ENCODE peak calls at places on chromosomes 2 and 18, in four cellular contexts. B is AG09309, Q is fibroblast of mammary gland, C is mesothelial cell of epicardium. V is an unnamed sample.

GRCh38 chr18:48430162-48430561 is 21.0 kb upstream of the ZBTB7C start:
- DNase-seq in B (no peak), Q (no peak), C (no peak), V (no peak)

GRCh38 chr2:25856377-25856776 is 21.9 kb downstream of the ASXL2 start:
- DNase-seq in B (no peak), Q (no peak), C (no peak), V (no peak)

GRCh38 chr2:86622409-86622877 is 1.2 kb downstream of the RNF103 start:
- DNase-seq in B (no peak), Q (peak), C (no peak), V (no peak)

GRCh38 chr2:233857511-233858118 is 3.3 kb upstream of the HJURP start:
- DNase-seq in B (no peak), Q (peak), C (no peak), V (no peak)

GRCh38 chr2:234410526-234410925 is 86.4 kb downstream of the ARL4C start:
- DNase-seq in B (no peak), Q (no peak), C (no peak), V (no peak)

GRCh38 chr2:66431840-66432511 is 2.9 kb upstream of the MEIS1 start:
- DNase-seq in B (no peak), Q (peak), C (no peak), V (no peak)

GRCh38 chr2:85011098-85011497 is 40.1 kb downstream of the KCMF1 start:
- DNase-seq in B (no peak), Q (peak), C (no peak), V (no peak)

GRCh38 chr2:42047488-42048317 is at the start of gene PKDCC:
- DNase-seq in B (no peak), Q (peak), C (peak), V (peak)

GRCh38 chr18:74836296-74837139 is 238.8 kb downstream of the ZNF407 start:
- DNase-seq in B (peak), Q (peak), C (no peak), V (peak)

GRCh38 chr18:51135795-51136194 is 61.7 kb downstream of the MEX3C start:
- DNase-seq in B (no peak), Q (no peak), C (no peak), V (no peak)

GRCh38 chr2:55581875-55582547 is 35.4 kb downstream of the PPP4R3B start:
- DNase-seq in B (peak), Q (peak), C (no peak), V (peak)

GRCh38 chr2:27264753-27265535 is 2.1 kb upstream of the SLC30A3 start:
- DNase-seq in B (no peak), Q (peak), C (peak), V (no peak)

GRCh38 chr18:76875390-76876330 is 53.3 kb downstream of the ZNF236 start:
- DNase-seq in B (no peak), Q (peak), C (peak), V (no peak)

GRCh38 chr2:25822190-25823117 is 55.8 kb downstream of the ASXL2 start:
- DNase-seq in B (no peak), Q (peak), C (no peak), V (peak)

GRCh38 chr2:109061736-109062557 is 67.1 kb upstream of the SH3RF3 start:
- DNase-seq in B (no peak), Q (no peak), C (no peak), V (no peak)

GRCh38 chr2:241125626-241126025 is 23.5 kb upstream of the MTERF4 start:
- DNase-seq in B (no peak), Q (no peak), C (no peak), V (no peak)

DNA sequence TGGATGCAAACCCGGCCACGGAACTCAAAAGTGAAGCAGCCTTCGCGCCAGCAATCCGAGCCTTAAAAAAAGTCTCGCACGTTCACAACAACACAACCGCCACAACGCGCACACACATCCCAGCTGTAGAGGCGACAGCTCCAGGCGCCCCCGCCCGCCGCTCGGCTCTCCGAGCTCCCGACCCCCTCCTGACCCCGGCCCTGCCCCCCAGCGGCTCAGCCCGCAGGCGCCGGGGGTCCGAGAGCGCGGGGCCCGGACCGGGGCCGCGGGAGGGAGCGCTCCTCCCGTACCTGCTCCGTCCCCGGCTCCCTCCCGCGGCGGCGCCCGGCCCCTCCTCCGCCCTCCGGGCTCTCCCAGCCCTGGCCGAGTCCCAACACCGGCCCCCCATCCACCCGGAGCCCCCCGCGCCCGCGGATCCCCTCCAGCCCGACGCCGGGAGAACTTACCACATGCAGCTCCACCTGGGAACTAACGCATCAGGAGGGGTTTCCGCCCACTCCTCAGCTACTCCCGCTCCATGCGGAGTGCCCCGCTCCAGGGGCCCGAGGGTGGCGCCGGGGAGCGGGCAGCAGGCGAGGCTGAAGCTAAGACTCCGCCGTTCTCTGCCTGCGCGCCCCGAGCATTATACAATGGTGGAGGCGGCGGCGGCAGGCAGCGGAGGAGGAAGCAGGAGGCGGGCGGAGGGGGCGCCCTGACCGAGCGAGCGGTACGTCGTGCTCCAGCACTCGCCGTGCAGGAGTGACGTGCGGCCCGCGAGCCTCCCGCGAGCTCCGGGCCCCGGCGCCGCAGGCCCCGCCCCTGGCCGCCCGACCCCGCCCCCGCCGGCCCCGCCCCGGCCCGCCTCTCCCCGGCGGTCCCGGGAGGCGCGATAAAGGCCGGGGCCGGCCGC is at the start of gene SERTAD2:
- DNase-seq in B (peak), Q (peak), C (peak), V (peak)
- TF ChIP-seq CTCF in B (no peak), Q (no peak), C (no peak), V (no peak)

GRCh38 chr2:9287400-9288059 is 80.9 kb downstream of the ASAP2 start:
- DNase-seq in B (peak), Q (peak), C (no peak), V (peak)
- TF ChIP-seq CTCF in B (no peak), Q (no peak), C (no peak), V (no peak)

DNA sequence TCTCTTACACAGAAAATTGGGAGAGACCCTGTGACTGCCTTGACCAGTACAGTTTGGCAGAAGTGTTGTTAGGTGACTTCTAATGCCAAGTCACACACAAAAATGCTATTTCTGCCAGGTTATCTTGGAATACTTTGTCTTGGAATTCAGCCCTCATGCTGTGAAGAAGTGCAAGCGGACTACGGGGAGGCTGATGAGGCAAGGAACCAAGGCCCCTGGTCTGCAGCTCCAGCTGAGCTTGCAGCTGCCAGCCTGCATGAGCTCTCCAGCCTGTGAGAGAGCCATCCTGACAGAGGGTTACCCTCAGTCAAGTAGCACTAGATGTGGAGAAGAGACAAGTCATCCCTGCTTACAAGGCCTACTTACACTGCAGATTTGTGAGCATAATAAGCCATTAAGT is 111.0 kb downstream of the TDRD15 start:
- DNase-seq in B (no peak), Q (no peak), C (no peak), V (no peak)
- TF ChIP-seq CTCF in B (no peak), Q (no peak), C (no peak), V (no peak)

GRCh38 chr18:13375302-13376255 is 157.0 kb downstream of the LDLRAD4 start:
- DNase-seq in B (peak), Q (peak), C (no peak), V (peak)
- TF ChIP-seq CTCF in B (peak), Q (no peak), C (no peak), V (no peak)

GRCh38 chr2:202883987-202884675 is 12.6 kb upstream of the ICA1L start:
- DNase-seq in B (no peak), Q (peak), C (no peak), V (peak)
- TF ChIP-seq CTCF in B (peak), Q (peak), C (no peak), V (no peak)

DNA sequence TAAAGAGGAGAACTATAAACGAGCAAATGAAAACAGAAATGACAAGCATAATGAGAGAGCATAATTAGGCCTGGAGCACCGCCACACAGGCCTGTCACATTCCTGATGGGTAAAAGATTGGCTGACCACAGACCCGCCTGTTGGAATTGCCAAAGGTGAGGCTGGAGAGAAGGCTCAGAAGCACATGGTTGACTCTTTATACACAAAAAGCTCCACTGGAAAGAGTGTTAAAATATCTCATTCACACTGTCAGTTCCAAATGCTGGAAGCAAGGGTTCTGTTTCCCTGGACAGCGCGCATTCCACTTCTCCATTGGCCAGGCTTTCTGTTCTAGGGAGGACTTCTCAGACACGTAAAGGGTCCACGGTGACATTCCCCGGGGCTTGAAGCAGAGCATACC is 5.9 kb upstream of the LGALSL start:
- DNase-seq in B (no peak), Q (no peak), C (no peak), V (peak)
- TF ChIP-seq CTCF in B (no peak), Q (no peak), C (no peak), V (no peak)

DNA sequence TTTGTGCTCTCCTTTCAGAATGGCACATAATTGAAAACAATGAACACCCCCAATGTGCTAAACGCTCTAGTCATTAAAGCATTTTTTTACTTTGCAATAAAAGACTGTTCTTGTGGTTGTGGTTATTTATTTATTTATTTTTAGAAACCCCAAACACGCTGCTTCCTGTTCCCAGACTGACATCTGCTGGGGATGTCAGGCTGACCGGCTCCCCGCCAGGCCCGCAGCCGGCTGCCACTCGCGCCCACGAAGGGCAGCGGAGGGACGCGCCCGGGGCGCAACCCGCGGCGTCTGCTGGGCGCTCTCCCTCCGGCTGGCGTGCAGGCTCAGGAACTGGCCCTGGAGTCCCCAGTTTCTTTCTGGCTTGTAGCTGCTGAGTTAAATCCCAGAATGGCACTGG is 83.1 kb upstream of the SP3 start:
- DNase-seq in B (no peak), Q (no peak), C (no peak), V (no peak)
- TF ChIP-seq CTCF in B (no peak), Q (no peak), C (no peak), V (no peak)

DNA sequence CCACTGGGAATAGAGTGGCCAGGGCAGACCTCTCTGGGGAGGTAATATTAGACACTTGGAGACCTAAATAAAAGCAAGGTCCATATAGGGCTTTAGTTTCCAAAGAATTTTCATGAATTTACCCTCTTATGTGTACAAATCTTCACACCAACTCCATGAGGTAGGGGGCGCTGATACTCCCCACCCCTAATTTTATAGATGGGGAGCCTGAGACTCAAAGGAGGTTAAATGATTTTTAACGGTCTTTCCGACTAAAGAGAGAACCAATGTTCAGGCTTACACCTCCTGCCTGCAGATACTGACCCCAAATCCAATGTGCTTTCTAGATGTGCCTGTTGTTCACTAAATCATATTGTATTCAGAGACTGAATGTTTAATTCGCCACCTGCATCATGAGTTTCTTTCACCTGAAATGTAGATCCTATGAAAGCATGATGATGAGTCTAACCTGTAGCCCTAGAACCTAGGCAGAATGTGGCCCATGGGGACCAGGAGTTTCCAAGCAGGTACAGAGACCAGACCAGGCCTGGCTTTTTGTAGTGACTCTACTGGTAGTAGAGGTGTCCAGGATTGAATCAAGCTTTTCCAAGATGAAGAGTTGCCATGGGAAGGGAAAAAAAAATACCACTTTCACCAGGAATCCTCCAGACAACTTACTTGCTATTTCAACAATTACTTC is 16.8 kb upstream of the PAX3 start:
- DNase-seq in B (no peak), Q (no peak), C (no peak), V (no peak)
- TF ChIP-seq CTCF in B (no peak), Q (peak), C (no peak), V (no peak)

V was measured in astrocyte.